ENCODE peak calls at places on chromosome 11, in four cellular contexts. T is psoas muscle, C is GM20000, B is nephron progenitor cell. U is an unnamed sample.

GRCh38 chr11:112012877-112013276 is 12.3 kb upstream of the DLAT start:
- DNase-seq in T (no peak), C (no peak), B (no peak), U (no peak)

GRCh38 chr11:65588199-65589054 is 7.2 kb downstream of the KCNK7 start:
- DNase-seq in T (peak; percentile 91), C (peak; percentile 97), B (no peak), U (peak; percentile 62)

GRCh38 chr11:111797145-111797581 is 31.0 kb upstream of the PPP2R1B start:
- DNase-seq in T (no peak), C (peak; percentile 14), B (no peak), U (no peak)

GRCh38 chr11:10307411-10308207 is 2.7 kb downstream of the ADM start:
- DNase-seq in T (peak; percentile 94), C (peak; percentile 86), B (peak; percentile 82), U (peak; percentile 85)

GRCh38 chr11:112221263-112221835 is 4.9 kb upstream of the PTS start:
- DNase-seq in T (no peak), C (no peak), B (no peak), U (no peak)

GRCh38 chr11:114269498-114269897 is 26.7 kb upstream of the NNMT start:
- DNase-seq in T (no peak), C (no peak), B (no peak), U (no peak)

GRCh38 chr11:117182551-117182935 is 4.0 kb downstream of the SIDT2 start:
- DNase-seq in T (peak; percentile 34), C (no peak), B (no peak), U (no peak)

GRCh38 chr11:13287026-13287425 is 9.4 kb downstream of the BMAL1 start:
- DNase-seq in T (no peak), C (no peak), B (no peak), U (no peak)

GRCh38 chr11:45368697-45369096 is 82.6 kb upstream of the SYT13 start:
- DNase-seq in T (no peak), C (no peak), B (no peak), U (no peak)

U was measured in glutamatergic neuron.